ENCODE peak calls at places on chromosomes 3 and 15, in nine cellular contexts. S, B, A, X, O, P, Q, C and I are unnamed samples.

GRCh38 chr3:51500632-51501131 is 867 bp upstream of the DCAF1 start:
- DNase-seq in C (peak), X (no peak), A (no peak), O (peak), S (no peak), Q (no peak), P (no peak), B (peak), I (no peak)

GRCh38 chr15:70426065-70426821 is 328.5 kb upstream of the TLE3 start:
- DNase-seq in X (no peak), P (no peak), A (no peak), O (no peak), S (peak), C (no peak), Q (no peak), B (no peak), I (no peak)

GRCh38 chr3:149368201-149368849 is 9.1 kb downstream of the TM4SF1 start:
- DNase-seq in X (no peak), P (no peak), S (peak), B (peak), A (no peak), O (peak), Q (no peak), C (no peak), I (peak)

GRCh38 chr3:148698190-148698806 is 595 bp downstream of the AGTR1 start:
- DNase-seq in P (no peak), X (no peak), S (peak), Q (no peak), B (no peak), C (no peak), O (no peak), A (no peak), I (no peak)

GRCh38 chr3:184005981-184006507 is 11.6 kb downstream of the ABCC5 start:
- DNase-seq in A (peak), X (peak), S (peak), C (peak), Q (no peak), P (no peak), B (peak), O (peak), I (peak)

GRCh38 chr3:31412832-31413231 is 119.9 kb upstream of the STT3B start:
- DNase-seq in C (no peak), Q (no peak), P (no peak), S (no peak), B (no peak), O (no peak), X (no peak), A (no peak), I (no peak)

GRCh38 chr3:178518660-178519396 is 17.4 kb upstream of the KCNMB2 start:
- DNase-seq in O (no peak), Q (no peak), C (no peak), P (no peak), B (no peak), S (no peak), A (no peak), X (no peak), I (no peak)

GRCh38 chr15:33293619-33294309 is 17.0 kb upstream of the RYR3 start:
- DNase-seq in S (peak), B (no peak), C (no peak), O (no peak), X (peak), P (no peak), Q (peak), A (no peak), I (peak)

GRCh38 chr3:57026918-57027317 is 33.5 kb upstream of the SPATA12 start:
- DNase-seq in S (peak), P (no peak), B (no peak), C (no peak), Q (no peak), A (no peak), O (no peak), X (peak), I (peak)

GRCh38 chr15:25947336-25948080 is 84.4 kb upstream of the ATP10A start:
- DNase-seq in Q (no peak), A (no peak), C (no peak), O (no peak), S (no peak), P (no peak), X (no peak), B (no peak), I (no peak)

GRCh38 chr15:87570186-87570585 is 686.4 kb downstream of the NTRK3 start:
- DNase-seq in O (no peak), C (no peak), B (no peak), P (no peak), Q (no peak), S (peak), X (peak), A (no peak), I (no peak)

GRCh38 chr3:21754839-21755238 is 3.8 kb upstream of the ZNF385D start:
- DNase-seq in C (no peak), A (no peak), X (no peak), S (no peak), O (no peak), P (no peak), Q (no peak), B (no peak), I (no peak)

GRCh38 chr3:69161587-69162196 is 39.3 kb upstream of the LMOD3 start:
- DNase-seq in P (no peak), A (no peak), Q (peak), C (no peak), O (no peak), X (peak), B (no peak), S (peak), I (peak)

GRCh38 chr3:94414412-94414811 is 351.6 kb downstream of the NSUN3 start:
- DNase-seq in Q (no peak), S (no peak), B (no peak), P (no peak), C (no peak), A (no peak), O (no peak), X (no peak), I (no peak)

GRCh38 chr15:72774696-72775383 is 8.7 kb downstream of the ADPGK start:
- DNase-seq in C (no peak), O (no peak), P (no peak), A (no peak), B (no peak), S (no peak), X (no peak), Q (no peak), I (no peak)

GRCh38 chr3:12180218-12180617 is 21.5 kb upstream of the TIMP4 start:
- DNase-seq in C (peak), B (peak), X (peak), S (peak), Q (peak), A (peak), O (peak), P (no peak), I (peak)

GRCh38 chr3:105222568-105223093 is 144.1 kb upstream of the ALCAM start:
- DNase-seq in P (no peak), X (no peak), O (no peak), Q (no peak), B (no peak), C (no peak), S (no peak), A (no peak), I (no peak)

GRCh38 chr15:26690778-26691177 is 82.1 kb downstream of the GABRB3 start:
- DNase-seq in S (no peak), O (no peak), A (no peak), P (no peak), X (no peak), C (no peak), Q (no peak), B (no peak), I (no peak)

GRCh38 chr3:19467761-19468160 is 319.5 kb downstream of the KCNH8 start:
- DNase-seq in C (no peak), B (no peak), O (no peak), Q (no peak), A (no peak), P (no peak), X (no peak), S (no peak), I (no peak)

GRCh38 chr15:47027322-47027946 is 689.9 kb upstream of the SEMA6D start:
- DNase-seq in X (no peak), P (no peak), A (peak), Q (no peak), B (no peak), S (no peak), O (no peak), C (no peak), I (no peak)

GRCh38 chr15:62407962-62408361 is 242.9 kb upstream of the C2CD4B start:
- DNase-seq in S (no peak), Q (no peak), B (no peak), C (no peak), O (no peak), A (no peak), X (no peak), P (no peak), I (no peak)

GRCh38 chr3:100403956-100404548 is 2.7 kb downstream of the LNP1 start:
- DNase-seq in Q (no peak), C (no peak), X (no peak), A (no peak), S (no peak), B (no peak), P (no peak), O (no peak), I (no peak)

GRCh38 chr15:51718199-51718598 is 19.3 kb downstream of the LYSMD2 start:
- DNase-seq in O (no peak), S (no peak), C (no peak), A (no peak), X (no peak), P (no peak), B (no peak), Q (no peak), I (no peak)

GRCh38 chr3:188229177-188229576 is 75.2 kb downstream of the LPP start:
- DNase-seq in P (no peak), B (no peak), Q (no peak), C (no peak), S (no peak), O (no peak), A (no peak), X (no peak), I (no peak)

GRCh38 chr3:159798951-159799350 is 189.7 kb upstream of the IL12A start:
- DNase-seq in A (no peak), B (no peak), C (no peak), S (no peak), P (no peak), O (no peak), X (peak), Q (no peak), I (peak)

GRCh38 chr3:53347261-53348064 is at the start of gene DCP1A:
- DNase-seq in O (peak), A (peak), C (peak), S (peak), X (peak), B (peak), P (peak), Q (peak), I (peak)

GRCh38 chr15:40108855-40109735 is at the start of gene BMF:
- DNase-seq in B (peak), C (peak), P (peak), A (peak), S (peak), X (peak), Q (peak), O (peak), I (peak)
- TF ChIP-seq CTCF in B (no peak), C (peak), P (no peak), A (no peak), S (peak), X (peak), Q (peak), O (no peak), I (peak)

GRCh38 chr3:113663324-113663750 is 33.1 kb downstream of the USF3 start:
- DNase-seq in B (no peak), S (no peak), A (no peak), X (no peak), P (no peak), O (no peak), C (no peak), Q (no peak), I (no peak)

GRCh38 chr3:113664523-113665094 is 31.8 kb downstream of the USF3 start:
- DNase-seq in B (no peak), O (no peak), Q (no peak), P (no peak), S (no peak), C (no peak), X (no peak), A (no peak), I (no peak)

GRCh38 chr3:113663761-113664160 is 32.7 kb downstream of the USF3 start:
- DNase-seq in Q (no peak), S (no peak), A (no peak), P (no peak), B (no peak), C (no peak), X (no peak), O (no peak), I (no peak)

GRCh38 chr3:113660901-113661300 is 35.5 kb downstream of the USF3 start:
- DNase-seq in C (no peak), P (no peak), B (peak), O (no peak), S (peak), Q (no peak), A (no peak), X (no peak), I (no peak)

DNA sequence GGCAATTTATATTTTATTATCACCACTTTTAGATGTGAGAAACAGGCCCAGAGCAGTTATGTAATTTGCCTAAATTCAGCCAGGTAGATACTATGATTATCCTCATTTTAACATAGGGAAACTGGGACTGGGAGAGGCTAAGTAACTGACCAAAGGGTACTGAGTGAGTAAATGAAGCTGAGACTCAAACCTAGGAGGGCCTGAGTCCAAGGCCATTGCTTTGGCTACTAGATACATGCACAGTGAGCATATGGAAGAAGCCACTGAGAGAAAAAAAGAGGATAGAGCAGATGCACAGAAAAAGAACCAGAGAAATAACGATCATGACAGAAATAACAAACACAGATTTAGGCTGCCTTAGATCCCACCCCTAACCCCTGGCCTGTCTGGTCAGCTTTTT is 33.6 kb downstream of the USF3 start:
- DNase-seq in Q (no peak), B (no peak), O (no peak), A (no peak), X (no peak), C (no peak), S (no peak), P (no peak), I (no peak)
- H3K4me3 ChIP-seq in Q (no peak), B (no peak), O (no peak), A (no peak), X (no peak), C (no peak), S (no peak), P (no peak), I (no peak)

GRCh38 chr15:91982401-91982800 is 128.9 kb downstream of the SLCO3A1 start:
- DNase-seq in B (no peak), X (no peak), A (no peak), P (no peak), S (peak), O (no peak), C (no peak), Q (no peak), I (no peak)
- TF ChIP-seq CTCF in B (no peak), X (no peak), A (no peak), P (no peak), S (peak), O (no peak), C (no peak), Q (peak), I (no peak)

GRCh38 chr3:4716731-4717362 is 223.7 kb downstream of the ITPR1 start:
- DNase-seq in S (no peak), B (no peak), O (no peak), A (no peak), X (no peak), P (no peak), Q (no peak), C (no peak), I (peak)
- H3K4me3 ChIP-seq in S (no peak), B (no peak), O (no peak), A (no peak), X (no peak), P (no peak), Q (no peak), C (no peak), I (no peak)

DNA sequence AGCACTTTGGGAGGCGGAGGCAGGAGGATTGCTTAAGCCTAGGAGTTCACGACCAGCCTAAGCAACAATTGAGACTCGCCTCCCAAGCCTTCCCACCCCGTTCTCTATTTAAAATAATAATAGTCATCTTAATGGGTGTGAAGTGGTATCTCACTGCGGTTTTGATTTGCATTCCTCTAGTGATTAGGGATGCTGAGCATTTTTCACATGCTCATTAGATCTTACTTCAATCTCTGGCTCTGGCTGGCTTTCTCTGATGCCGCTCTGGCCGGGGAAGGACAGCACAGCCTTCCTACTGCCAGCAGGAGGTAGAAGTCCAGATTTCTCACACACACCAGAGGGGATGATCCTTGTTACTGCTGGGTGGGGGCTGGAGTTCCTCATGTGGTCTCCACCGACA is 7.4 kb upstream of the EIF4A2 start:
- DNase-seq in C (no peak), B (no peak), X (peak), S (no peak), O (no peak), P (no peak), Q (no peak), A (no peak), I (peak)
- TF ChIP-seq CTCF in C (no peak), B (no peak), X (peak), S (no peak), O (no peak), P (no peak), Q (no peak), A (no peak), I (peak)

GRCh38 chr15:100919481-100920405 is 586 bp downstream of the LRRK1 start:
- DNase-seq in S (peak), X (peak), P (no peak), Q (no peak), C (no peak), B (peak), O (peak), A (peak), I (no peak)
- H3K4me3 ChIP-seq in S (peak), X (peak), P (peak), Q (peak), C (peak), B (peak), O (peak), A (peak), I (peak)